ENCODE peak calls at places on chromosomes 2 and 18, in nine cellular contexts. V is body of pancreas; Y is right cardiac atrium; S is Jurkat, Clone E6-1; W is dorsolateral prefrontal cortex; D is NT2/D1; M is tibial artery; U is psoas muscle; P is iPS DF 6.9. G is an unnamed sample.

GRCh38 chr2:57126410-57126809 is 920.2 kb upstream of the VRK2 start:
- DNase-seq in P (no peak), D (no peak), W (no peak), Y (no peak), M (no peak), S (no peak), U (no peak), V (no peak), G (no peak)

GRCh38 chr18:22347624-22348511 is 69.8 kb downstream of the CTAGE1 start:
- DNase-seq in S (no peak), U (no peak), W (no peak), M (peak; percentile 73), P (no peak), Y (peak; percentile 80), V (peak; percentile 41), D (no peak), G (no peak)

GRCh38 chr2:199458017-199458805 is 472 bp upstream of the SATB2 start:
- DNase-seq in U (peak; percentile 59), P (no peak), M (no peak), V (peak; percentile 34), D (no peak), S (peak; percentile 59), Y (peak; percentile 52), W (peak; percentile 53), G (peak; percentile 57)

GRCh38 chr2:118310016-118310877 is 222.0 kb downstream of the INSIG2 start:
- DNase-seq in P (no peak), D (no peak), W (peak; percentile 60), Y (peak; percentile 66), M (no peak), U (peak; percentile 64), V (peak; percentile 34), S (peak; percentile 32), G (peak; percentile 57)

GRCh38 chr2:200523604-200524003 is 2.4 kb upstream of the SGO2 start:
- DNase-seq in P (no peak), S (no peak), D (no peak), U (no peak), Y (no peak), V (no peak), M (no peak), W (no peak), G (no peak)

GRCh38 chr2:180495606-180496005 is 484.8 kb upstream of the UBE2E3 start:
- DNase-seq in V (no peak), Y (peak; percentile 43), S (no peak), M (no peak), U (peak; percentile 71), P (no peak), W (no peak), D (no peak), G (no peak)

GRCh38 chr2:192749606-192750200 is 555.0 kb upstream of the TMEFF2 start:
- DNase-seq in U (no peak), D (no peak), S (no peak), W (no peak), V (no peak), M (no peak), Y (no peak), P (no peak), G (no peak)

GRCh38 chr18:28512357-28512756 is 335.4 kb upstream of the CDH2 start:
- DNase-seq in U (no peak), S (no peak), W (no peak), M (no peak), Y (no peak), P (no peak), D (no peak), V (no peak), G (peak; percentile 46)

GRCh38 chr2:26706616-26707473 is 14.3 kb downstream of the KCNK3 start:
- DNase-seq in W (no peak), Y (peak; percentile 78), M (peak; percentile 84), P (no peak), V (peak; percentile 70), U (no peak), D (no peak), S (no peak), G (no peak)

GRCh38 chr2:55779459-55780421 is 86.1 kb upstream of the PNPT1 start:
- DNase-seq in W (no peak), V (no peak), M (no peak), P (no peak), S (peak; percentile 20), D (no peak), Y (no peak), U (no peak), G (peak; percentile 24)

GRCh38 chr18:13500891-13501887 is 225.2 kb downstream of the FAM210A start:
- DNase-seq in U (peak; percentile 79), S (no peak), M (peak; percentile 81), D (peak; percentile 5), P (no peak), V (peak; percentile 87), Y (peak; percentile 76), W (peak; percentile 70), G (no peak)

GRCh38 chr2:71858056-71858455 is 289.6 kb downstream of the CYP26B1 start:
- DNase-seq in M (no peak), V (no peak), D (no peak), U (no peak), W (peak; percentile 15), P (no peak), Y (peak; percentile 67), S (no peak), G (no peak)

GRCh38 chr2:64873472-64873924 is 115.7 kb upstream of the SLC1A4 start:
- DNase-seq in M (peak; percentile 85), P (no peak), Y (peak; percentile 91), W (peak; percentile 87), S (no peak), U (peak; percentile 85), D (no peak), V (peak; percentile 85), G (peak; percentile 82)

GRCh38 chr2:186972281-186972970 is 123.5 kb upstream of the ZSWIM2 start:
- DNase-seq in D (no peak), W (no peak), V (no peak), U (no peak), P (no peak), S (no peak), M (no peak), Y (no peak), G (no peak)

GRCh38 chr2:218859556-218859993 is at the start of gene WNT6:
- DNase-seq in M (peak; percentile 40), Y (no peak), U (peak; percentile 57), P (no peak), S (no peak), W (no peak), D (no peak), V (no peak), G (no peak)
- H3K4me3 ChIP-seq in M (peak within 1 kb of the TSS; percentile 47), Y (peak within 1 kb of the TSS; percentile 52), U (peak within 1 kb of the TSS; percentile 52), P (peak within 1 kb of the TSS; percentile 20), S (no peak within 1 kb of the TSS), W (peak within 1 kb of the TSS; percentile 5), D (peak within 1 kb of the TSS; percentile 42), V (no peak within 1 kb of the TSS), G (no peak within 1 kb of the TSS)

GRCh38 chr2:239328306-239329191 is 72.3 kb downstream of the HDAC4 start:
- DNase-seq in D (no peak), P (no peak), M (peak; percentile 89), U (peak; percentile 90), V (peak; percentile 53), S (no peak), W (no peak), Y (peak; percentile 95), G (no peak)
- H3K4me3 ChIP-seq in D (no peak overlapping the region), P (no peak overlapping the region), M (no peak overlapping the region), U (peak overlapping the region; percentile 43), V (no peak overlapping the region), S (peak overlapping the region; percentile 20), W (no peak overlapping the region), Y (no peak overlapping the region), G (no peak overlapping the region)

GRCh38 chr2:66070717-66071602 is 364.0 kb upstream of the MEIS1 start:
- DNase-seq in P (no peak), Y (no peak), W (no peak), V (no peak), S (no peak), U (no peak), M (no peak), D (no peak), G (no peak)

GRCh38 chr2:66069937-66070716 is 364.8 kb upstream of the MEIS1 start:
- DNase-seq in W (no peak), Y (no peak), D (no peak), S (no peak), P (no peak), M (no peak), U (no peak), V (no peak), G (no peak)

DNA sequence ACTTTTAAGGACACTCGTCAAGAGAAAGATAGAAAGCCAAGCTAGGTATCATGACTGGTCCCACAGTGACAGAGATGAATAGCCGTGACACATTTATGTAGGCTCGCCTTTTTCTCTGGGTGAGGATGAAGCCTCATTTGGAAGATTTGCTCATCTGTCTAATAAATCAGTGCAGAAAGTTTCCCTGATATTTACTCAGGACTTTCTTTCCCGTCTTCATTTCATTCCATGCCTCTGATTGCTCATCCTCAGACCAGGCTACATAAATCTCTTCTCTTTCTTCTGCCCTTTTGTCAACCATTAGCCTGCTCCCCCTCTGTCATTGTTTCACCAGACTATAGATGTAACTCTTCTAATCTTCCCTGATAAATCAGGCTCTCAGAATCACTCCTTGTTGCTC is 361.8 kb upstream of the MEIS1 start:
- DNase-seq in S (no peak), M (no peak), W (no peak), V (no peak), U (no peak), Y (no peak), D (no peak), P (no peak), G (no peak)
- H3K4me3 ChIP-seq in S (no peak overlapping the region), M (no peak overlapping the region), W (no peak overlapping the region), V (no peak overlapping the region), U (no peak overlapping the region), Y (no peak overlapping the region), D (no peak overlapping the region), P (no peak overlapping the region), G (no peak overlapping the region)

GRCh38 chr2:67389286-67389685 is 7.8 kb upstream of the ETAA1 start:
- DNase-seq in W (no peak), D (no peak), M (no peak), P (no peak), Y (no peak), U (no peak), V (no peak), S (no peak), G (no peak)

GRCh38 chr2:67389788-67390187 is 7.3 kb upstream of the ETAA1 start:
- DNase-seq in U (no peak), V (no peak), Y (no peak), W (no peak), D (no peak), S (no peak), M (no peak), P (no peak), G (no peak)

GRCh38 chr2:67393237-67393636 is 3.9 kb upstream of the ETAA1 start:
- DNase-seq in P (no peak), S (no peak), M (no peak), D (no peak), W (no peak), V (no peak), U (no peak), Y (no peak), G (no peak)

GRCh38 chr2:67384115-67384823 is 12.9 kb upstream of the ETAA1 start:
- DNase-seq in M (no peak), Y (no peak), S (no peak), P (no peak), W (no peak), U (no peak), V (no peak), D (no peak), G (no peak)

DNA sequence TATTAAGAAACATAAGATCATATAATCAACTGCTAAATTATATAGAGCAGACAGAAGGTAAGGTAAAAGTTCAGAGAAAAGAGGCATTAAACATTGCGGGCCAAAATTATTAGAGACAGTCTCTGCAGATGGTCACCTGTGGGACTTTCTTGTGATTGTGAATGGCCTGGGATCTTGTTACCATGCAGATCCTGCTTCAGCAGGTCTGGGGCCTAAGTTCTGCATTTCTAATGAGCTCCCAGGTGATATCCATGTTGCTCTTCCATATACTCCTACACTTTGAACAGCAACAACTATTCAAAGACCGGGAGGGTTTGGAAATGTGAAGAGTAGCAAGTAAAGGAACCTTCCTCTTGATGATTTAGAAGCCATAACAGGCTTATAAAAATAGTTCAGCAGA is 8.5 kb upstream of the ETAA1 start:
- DNase-seq in S (no peak), M (no peak), U (no peak), V (no peak), Y (no peak), P (no peak), W (no peak), D (no peak), G (no peak)
- H3K4me3 ChIP-seq in S (no peak overlapping the region), M (no peak overlapping the region), U (no peak overlapping the region), V (no peak overlapping the region), Y (no peak overlapping the region), P (no peak overlapping the region), W (no peak overlapping the region), D (no peak overlapping the region), G (no peak overlapping the region)